ENCODE peak calls at places on chromosomes 6 and 20, in six cellular contexts. One of them, this sample, is unnamed.

GRCh38 chr6:32790306-32790705 is 26.5 kb downstream of the HLA-DOB start:
- ATAC-seq in activated T-cell treated with anti-CD3 and anti-CD28 coated beads, Interleukin-2, amount 50 U/mL, for 72 hours: no peak
- ATAC-seq in body of pancreas: no peak
- ATAC-seq in activated CD4-positive, CD25-positive, alpha-beta regulatory T cell treated with anti-CD3 and anti-CD28 coated beads, Interleukin-2, amount 50 U/mL, for 24 hours: no peak
- ATAC-seq in SK-N-SH treated with all-trans-retinoic acid at 6 μM for 48 hours: no peak
- ATAC-seq in natural killer cell: no peak
- ATAC-seq in this sample: no peak

GRCh38 chr20:31954500-31954899 is 2.7 kb upstream of the PDRG1 start:
- ATAC-seq in activated T-cell treated with anti-CD3 and anti-CD28 coated beads, Interleukin-2, amount 50 U/mL, for 72 hours: no peak
- ATAC-seq in body of pancreas: no peak
- ATAC-seq in activated CD4-positive, CD25-positive, alpha-beta regulatory T cell treated with anti-CD3 and anti-CD28 coated beads, Interleukin-2, amount 50 U/mL, for 24 hours: no peak
- ATAC-seq in SK-N-SH treated with all-trans-retinoic acid at 6 μM for 48 hours: no peak
- ATAC-seq in natural killer cell: no peak
- ATAC-seq in this sample: no peak

GRCh38 chr6:53913286-53913685 is 118.5 kb downstream of the LRRC1 start:
- ATAC-seq in natural killer cell: no peak
- ATAC-seq in activated CD4-positive, CD25-positive, alpha-beta regulatory T cell treated with anti-CD3 and anti-CD28 coated beads, Interleukin-2, amount 50 U/mL, for 24 hours: no peak
- ATAC-seq in activated T-cell treated with anti-CD3 and anti-CD28 coated beads, Interleukin-2, amount 50 U/mL, for 72 hours: no peak
- ATAC-seq in body of pancreas: no peak
- ATAC-seq in SK-N-SH treated with all-trans-retinoic acid at 6 μM for 48 hours: no peak
- ATAC-seq in this sample: no peak

GRCh38 chr6:28606424-28607391 is 81.0 kb downstream of the GPX5 start:
- ATAC-seq in body of pancreas: no peak
- ATAC-seq in natural killer cell: no peak
- ATAC-seq in SK-N-SH treated with all-trans-retinoic acid at 6 μM for 48 hours: peak; percentile 98
- ATAC-seq in activated CD4-positive, CD25-positive, alpha-beta regulatory T cell treated with anti-CD3 and anti-CD28 coated beads, Interleukin-2, amount 50 U/mL, for 24 hours: peak; percentile 67
- ATAC-seq in activated T-cell treated with anti-CD3 and anti-CD28 coated beads, Interleukin-2, amount 50 U/mL, for 72 hours: peak; percentile 92
- ATAC-seq in this sample: no peak

GRCh38 chr6:128164254-128164653 is 263.4 kb upstream of the THEMIS start:
- ATAC-seq in SK-N-SH treated with all-trans-retinoic acid at 6 μM for 48 hours: no peak
- ATAC-seq in activated T-cell treated with anti-CD3 and anti-CD28 coated beads, Interleukin-2, amount 50 U/mL, for 72 hours: no peak
- ATAC-seq in activated CD4-positive, CD25-positive, alpha-beta regulatory T cell treated with anti-CD3 and anti-CD28 coated beads, Interleukin-2, amount 50 U/mL, for 24 hours: no peak
- ATAC-seq in natural killer cell: no peak
- ATAC-seq in body of pancreas: no peak
- ATAC-seq in this sample: no peak

GRCh38 chr6:145507251-145507650 is 228.1 kb downstream of the EPM2A start:
- ATAC-seq in activated T-cell treated with anti-CD3 and anti-CD28 coated beads, Interleukin-2, amount 50 U/mL, for 72 hours: no peak
- ATAC-seq in body of pancreas: no peak
- ATAC-seq in SK-N-SH treated with all-trans-retinoic acid at 6 μM for 48 hours: no peak
- ATAC-seq in activated CD4-positive, CD25-positive, alpha-beta regulatory T cell treated with anti-CD3 and anti-CD28 coated beads, Interleukin-2, amount 50 U/mL, for 24 hours: no peak
- ATAC-seq in natural killer cell: no peak
- ATAC-seq in this sample: no peak

GRCh38 chr6:18122128-18123093 is at the start of gene NHLRC1:
- ATAC-seq in activated CD4-positive, CD25-positive, alpha-beta regulatory T cell treated with anti-CD3 and anti-CD28 coated beads, Interleukin-2, amount 50 U/mL, for 24 hours: peak; percentile 97
- ATAC-seq in body of pancreas: peak; percentile 99
- ATAC-seq in SK-N-SH treated with all-trans-retinoic acid at 6 μM for 48 hours: peak; percentile 98
- ATAC-seq in activated T-cell treated with anti-CD3 and anti-CD28 coated beads, Interleukin-2, amount 50 U/mL, for 72 hours: peak; percentile 99
- ATAC-seq in natural killer cell: peak; percentile 99
- ATAC-seq in this sample: peak; percentile 98

GRCh38 chr6:150252714-150253444 is 110.0 kb downstream of the PPP1R14C start:
- ATAC-seq in natural killer cell: no peak
- ATAC-seq in activated T-cell treated with anti-CD3 and anti-CD28 coated beads, Interleukin-2, amount 50 U/mL, for 72 hours: peak; percentile 82
- ATAC-seq in body of pancreas: no peak
- ATAC-seq in activated CD4-positive, CD25-positive, alpha-beta regulatory T cell treated with anti-CD3 and anti-CD28 coated beads, Interleukin-2, amount 50 U/mL, for 24 hours: no peak
- ATAC-seq in SK-N-SH treated with all-trans-retinoic acid at 6 μM for 48 hours: no peak
- ATAC-seq in this sample: no peak

GRCh38 chr20:3539708-3540107 is 68.9 kb downstream of the ATRN start:
- ATAC-seq in activated CD4-positive, CD25-positive, alpha-beta regulatory T cell treated with anti-CD3 and anti-CD28 coated beads, Interleukin-2, amount 50 U/mL, for 24 hours: no peak
- ATAC-seq in activated T-cell treated with anti-CD3 and anti-CD28 coated beads, Interleukin-2, amount 50 U/mL, for 72 hours: no peak
- ATAC-seq in body of pancreas: no peak
- ATAC-seq in SK-N-SH treated with all-trans-retinoic acid at 6 μM for 48 hours: no peak
- ATAC-seq in natural killer cell: no peak
- ATAC-seq in this sample: no peak